ENCODE peak calls at places on chromosomes 6 and 20, in six cellular contexts. C, V, Q, G, S and L are unnamed samples.

GRCh38 chr6:39932386-39932785 is 1.9 kb downstream of the MOCS1 start:
- DNase-seq in G (no peak), Q (no peak), V (no peak), S (no peak), C (no peak), L (no peak)

GRCh38 chr6:297571-298232 is 5.4 kb downstream of the DUSP22 start:
- DNase-seq in G (no peak), V (no peak), S (no peak), C (no peak), Q (no peak), L (no peak)

GRCh38 chr6:52233975-52234823 is 10.1 kb downstream of the IL17F start:
- DNase-seq in C (peak), V (no peak), S (peak), G (peak), Q (no peak), L (no peak)

GRCh38 chr6:167296902-167297301 is 5.8 kb downstream of the UNC93A start:
- DNase-seq in Q (no peak), C (no peak), G (no peak), V (no peak), S (no peak), L (no peak)

GRCh38 chr6:15299430-15300131 is 53.7 kb downstream of the JARID2 start:
- DNase-seq in Q (peak), S (peak), C (peak), G (no peak), V (peak), L (peak)

GRCh38 chr6:75145976-75146375 is 59.9 kb downstream of the COL12A1 start:
- DNase-seq in G (no peak), C (no peak), S (no peak), Q (no peak), V (no peak), L (no peak)

GRCh38 chr6:111603648-111604047 is 2.0 kb downstream of the TRAF3IP2 start:
- DNase-seq in G (no peak), S (no peak), C (no peak), Q (no peak), V (no peak), L (no peak)

GRCh38 chr6:150867117-150867516 is 1.6 kb downstream of the MTHFD1L start:
- DNase-seq in S (no peak), G (no peak), Q (no peak), V (no peak), C (no peak), L (no peak)

GRCh38 chr6:141874930-141875602 is 257.7 kb upstream of the GJE1 start:
- DNase-seq in C (no peak), G (no peak), S (no peak), Q (no peak), V (no peak), L (no peak)

GRCh38 chr20:61311656-61312387 is 59.8 kb downstream of the CDH4 start:
- DNase-seq in Q (no peak), G (no peak), C (no peak), S (no peak), V (no peak), L (no peak)

GRCh38 chr6:105733556-105734162 is 330.8 kb upstream of the PREP start:
- DNase-seq in S (peak), Q (no peak), V (no peak), G (no peak), C (peak), L (no peak)

GRCh38 chr6:140671926-140672325 is 1297.5 kb upstream of the CITED2 start:
- DNase-seq in G (no peak), V (no peak), C (no peak), Q (no peak), S (no peak), L (no peak)

GRCh38 chr6:111591370-111591900 is 14.2 kb downstream of the TRAF3IP2 start:
- DNase-seq in G (no peak), Q (no peak), V (no peak), S (peak), C (peak), L (no peak)

GRCh38 chr20:51861726-51862466 is 59.6 kb upstream of the SALL4 start:
- DNase-seq in C (no peak), G (no peak), S (no peak), V (no peak), Q (no peak), L (no peak)

GRCh38 chr6:37585937-37586336 is 86.2 kb upstream of the CCDC167 start:
- DNase-seq in C (no peak), S (no peak), V (no peak), Q (no peak), G (no peak), L (no peak)

GRCh38 chr6:134534708-134535149 is 216.8 kb upstream of the SGK1 start:
- DNase-seq in Q (no peak), C (no peak), V (no peak), S (no peak), G (no peak), L (no peak)

GRCh38 chr6:93550551-93551276 is 131.4 kb upstream of the EPHA7 start:
- DNase-seq in C (no peak), S (no peak), Q (no peak), V (no peak), G (no peak), L (no peak)

GRCh38 chr20:51522207-51522606 is 20.3 kb downstream of the NFATC2 start:
- DNase-seq in C (no peak), V (no peak), Q (no peak), S (no peak), G (no peak), L (no peak)

GRCh38 chr6:4928426-4928825 is 75.4 kb downstream of the RPP40 start:
- DNase-seq in V (no peak), S (no peak), C (peak), Q (no peak), G (no peak), L (no peak)

GRCh38 chr20:2748551-2749342 is 51.7 kb downstream of the CPXM1 start:
- DNase-seq in C (no peak), V (no peak), Q (no peak), G (peak), S (no peak), L (no peak)

GRCh38 chr20:4217349-4217761 is 202.0 kb upstream of the RNF24 start:
- DNase-seq in S (peak), Q (no peak), G (no peak), V (no peak), C (no peak), L (no peak)

GRCh38 chr20:43383026-43383795 is 74.5 kb upstream of the SRSF6 start:
- DNase-seq in S (no peak), V (no peak), G (no peak), Q (no peak), C (no peak), L (no peak)

GRCh38 chr20:57938158-57939108 is 228.6 kb upstream of the PMEPA1 start:
- DNase-seq in Q (no peak), V (no peak), S (no peak), G (no peak), C (no peak), L (no peak)

GRCh38 chr6:11042750-11043551 is 1.2 kb downstream of the ELOVL2 start:
- DNase-seq in C (no peak), Q (peak), G (no peak), V (peak), S (no peak), L (no peak)

GRCh38 chr6:107957165-107957908 is 671 bp downstream of the SEC63 start:
- DNase-seq in Q (peak), G (no peak), S (peak), V (no peak), C (peak), L (peak)

GRCh38 chr20:5504061-5504739 is 187.4 kb upstream of the PROKR2 start:
- DNase-seq in S (peak), C (peak), Q (peak), G (no peak), V (no peak), L (peak)

GRCh38 chr6:132054525-132054924 is 103.4 kb upstream of the CCN2 start:
- DNase-seq in Q (no peak), G (no peak), V (no peak), S (no peak), C (no peak), L (no peak)

GRCh38 chr20:32012159-32012682 is 2.0 kb downstream of the CCM2L start:
- DNase-seq in Q (no peak), V (no peak), S (no peak), C (no peak), G (no peak), L (no peak)

GRCh38 chr6:170029416-170030283 is 261.2 kb downstream of the DLL1 start:
- DNase-seq in Q (no peak), V (no peak), S (no peak), G (no peak), C (no peak), L (no peak)

GRCh38 chr6:41072836-41073202 is at the start of gene NFYA:
- DNase-seq in C (peak), V (no peak), G (no peak), Q (peak), S (no peak), L (peak)

GRCh38 chr6:110041149-110041548 is 63.0 kb downstream of the GPR6 start:
- DNase-seq in G (no peak), C (no peak), Q (no peak), S (no peak), V (no peak), L (no peak)

GRCh38 chr6:31680841-31681671 is at the start of gene LY6G5C:
- DNase-seq in V (no peak), G (no peak), Q (peak), S (peak), C (peak), L (peak)
- TF ChIP-seq POLR2A in V (no peak), G (no peak), Q (no peak), S (no peak), C (no peak), L (no peak)

DNA sequence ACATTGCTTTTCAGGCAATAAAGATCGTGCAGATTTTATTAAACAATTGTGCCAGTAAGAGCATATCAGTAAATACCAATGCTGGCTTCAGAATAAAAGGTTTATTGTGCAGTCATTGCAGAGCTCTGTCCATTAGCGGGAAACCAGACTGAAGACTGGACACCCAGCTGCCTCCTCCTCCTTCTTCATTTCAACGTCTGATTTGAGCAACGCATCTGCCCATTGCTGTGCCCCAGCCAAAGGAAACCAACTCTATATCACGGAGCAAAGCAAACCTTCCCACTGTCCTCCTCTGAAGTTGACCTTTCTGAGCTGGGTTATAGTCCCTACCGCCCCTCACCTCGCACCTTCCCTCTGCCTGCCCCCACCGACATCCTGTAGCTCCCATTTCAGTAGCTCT is 80.8 kb downstream of the SLC22A23 start:
- DNase-seq in Q (no peak), S (no peak), G (no peak), V (no peak), C (no peak), L (no peak)
- TF ChIP-seq POLR2AphosphoS5 in Q (no peak), S (no peak), G (no peak), V (no peak), C (no peak), L (no peak)

GRCh38 chr20:48155231-48155630 is 369.9 kb upstream of the SULF2 start:
- DNase-seq in S (no peak), V (no peak), Q (no peak), G (no peak), C (no peak), L (no peak)
- TF ChIP-seq TAF1 in S (no peak), V (no peak), Q (no peak), G (no peak), C (no peak), L (no peak)

GRCh38 chr6:30041221-30041620 is 19.8 kb upstream of the POLR1H start:
- DNase-seq in C (no peak), Q (no peak), G (no peak), V (no peak), S (no peak), L (no peak)
- TF ChIP-seq POLR2A in C (no peak), Q (no peak), G (no peak), V (no peak), S (no peak), L (no peak)

GRCh38 chr6:158072083-158072721 is 90.5 kb downstream of the SYNJ2 start:
- DNase-seq in S (peak), V (peak), Q (peak), G (peak), C (peak), L (peak)
- TF ChIP-seq POLR2AphosphoS5 in S (no peak), V (no peak), Q (no peak), G (no peak), C (no peak), L (no peak)

GRCh38 chr6:7671581-7671980 is 54.3 kb upstream of the BMP6 start:
- DNase-seq in Q (no peak), V (no peak), G (no peak), S (no peak), C (no peak), L (no peak)

GRCh38 chr6:7671076-7671475 is 54.8 kb upstream of the BMP6 start:
- DNase-seq in S (no peak), G (no peak), V (no peak), Q (no peak), C (no peak), L (no peak)

GRCh38 chr6:7674291-7674690 is 51.6 kb upstream of the BMP6 start:
- DNase-seq in V (no peak), S (no peak), Q (no peak), C (no peak), G (no peak), L (no peak)

GRCh38 chr6:7672066-7673062 is 53.5 kb upstream of the BMP6 start:
- DNase-seq in G (no peak), C (no peak), V (no peak), Q (no peak), S (no peak), L (no peak)

GRCh38 chr6:7673063-7673536 is 52.8 kb upstream of the BMP6 start:
- DNase-seq in G (peak), S (no peak), Q (no peak), V (no peak), C (peak), L (no peak)
- TF ChIP-seq TAF1 in G (no peak), S (no peak), Q (no peak), V (no peak), C (no peak), L (no peak)

GRCh38 chr6:73169633-73170032 is 55.7 kb downstream of the KHDC1L start:
- DNase-seq in G (no peak), S (no peak), V (no peak), Q (no peak), C (no peak), L (no peak)
- TF ChIP-seq POLR2A in G (no peak), S (no peak), V (no peak), Q (no peak), C (no peak), L (no peak)

DNA sequence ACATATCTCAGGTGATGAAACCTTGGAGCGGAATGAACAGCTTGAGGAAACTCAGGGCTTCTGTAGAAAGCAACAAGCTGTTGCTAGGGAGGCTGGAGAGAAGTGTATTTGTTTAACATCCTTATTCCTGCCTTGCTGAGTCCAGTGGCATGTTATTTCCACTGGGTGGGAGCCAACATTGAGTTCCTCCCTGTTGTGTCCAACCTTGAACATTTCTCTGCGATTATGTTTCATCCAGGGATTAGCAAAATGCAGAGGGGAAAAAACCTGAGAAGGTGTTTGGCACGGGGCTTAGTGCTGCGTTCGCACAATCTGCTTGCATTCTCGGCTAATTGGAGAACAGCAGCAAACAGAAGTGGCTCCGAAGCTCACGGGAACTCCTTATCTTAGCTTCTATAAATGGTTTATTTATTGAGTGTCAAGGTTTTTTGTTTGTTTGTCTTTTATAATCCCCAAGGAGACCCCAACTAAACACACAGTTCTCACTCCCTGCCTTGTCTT is 412.7 kb downstream of the CDC5L start:
- DNase-seq in V (no peak), C (no peak), Q (no peak), S (peak), G (no peak), L (no peak)
- TF ChIP-seq POLR2AphosphoS5 in V (no peak), C (no peak), Q (no peak), S (no peak), G (no peak), L (no peak)